ENCODE peak calls at places on chromosomes 7 and 10, in nine cellular contexts. Z, H, O, T, E, J, B, A and M are unnamed samples.

GRCh38 chr10:27558612-27559020 is 54.5 kb downstream of the RAB18 start:
- DNase-seq in Z (no peak), H (peak; percentile 83), O (peak; percentile 89), T (peak; percentile 67), E (peak; percentile 21), J (peak; percentile 75), B (peak; percentile 69), A (no peak), M (peak; percentile 59)

GRCh38 chr10:80405636-80406035 is 2.7 kb upstream of the PRXL2A start:
- DNase-seq in Z (no peak), H (no peak), O (peak; percentile 73), T (no peak), E (no peak), J (peak; percentile 58), B (no peak), A (no peak), M (no peak)

GRCh38 chr10:69439350-69439739 is 11.9 kb upstream of the TSPAN15 start:
- DNase-seq in Z (peak; percentile 75), H (no peak), O (no peak), T (peak; percentile 55), E (no peak), J (no peak), B (peak; percentile 94), A (peak; percentile 85), M (peak; percentile 39)

GRCh38 chr10:38118072-38118807 is 24.1 kb downstream of the ZNF37A start:
- DNase-seq in Z (no peak), H (no peak), O (no peak), T (peak; percentile 64), E (no peak), J (no peak), B (peak; percentile 6), A (no peak), M (no peak)

GRCh38 chr10:128124813-128125403 is 1.3 kb downstream of the MKI67 start:
- DNase-seq in Z (no peak), H (no peak), O (no peak), T (no peak), E (no peak), J (peak; percentile 12), B (peak; percentile 33), A (no peak), M (no peak)

GRCh38 chr7:127504715-127505114 is 80.7 kb downstream of the GCC1 start:
- DNase-seq in Z (no peak), H (peak; percentile 88), O (peak; percentile 23), T (peak; percentile 29), E (peak; percentile 26), J (peak; percentile 57), B (peak; percentile 20), A (no peak), M (peak; percentile 44)

GRCh38 chr7:47950714-47951113 is 2.4 kb upstream of the PKD1L1 start:
- DNase-seq in Z (no peak), H (no peak), O (no peak), T (no peak), E (peak; percentile 60), J (peak; percentile 34), B (peak; percentile 64), A (no peak), M (no peak)

GRCh38 chr7:131365876-131366275 is 38.2 kb downstream of the MKLN1 start:
- DNase-seq in Z (no peak), H (no peak), O (no peak), T (no peak), E (no peak), J (no peak), B (no peak), A (no peak), M (no peak)

GRCh38 chr7:108360058-108360800 is 96.0 kb downstream of the NRCAM start:
- DNase-seq in Z (no peak), H (no peak), O (no peak), T (no peak), E (no peak), J (no peak), B (no peak), A (no peak), M (no peak)

GRCh38 chr7:79403451-79403850 is 50.0 kb downstream of the MAGI2 start:
- DNase-seq in Z (no peak), H (no peak), O (no peak), T (no peak), E (no peak), J (no peak), B (no peak), A (no peak), M (no peak)

GRCh38 chr7:3067193-3067592 is 23.5 kb upstream of the CARD11 start:
- DNase-seq in Z (no peak), H (no peak), O (no peak), T (no peak), E (no peak), J (no peak), B (no peak), A (no peak), M (no peak)

DNA sequence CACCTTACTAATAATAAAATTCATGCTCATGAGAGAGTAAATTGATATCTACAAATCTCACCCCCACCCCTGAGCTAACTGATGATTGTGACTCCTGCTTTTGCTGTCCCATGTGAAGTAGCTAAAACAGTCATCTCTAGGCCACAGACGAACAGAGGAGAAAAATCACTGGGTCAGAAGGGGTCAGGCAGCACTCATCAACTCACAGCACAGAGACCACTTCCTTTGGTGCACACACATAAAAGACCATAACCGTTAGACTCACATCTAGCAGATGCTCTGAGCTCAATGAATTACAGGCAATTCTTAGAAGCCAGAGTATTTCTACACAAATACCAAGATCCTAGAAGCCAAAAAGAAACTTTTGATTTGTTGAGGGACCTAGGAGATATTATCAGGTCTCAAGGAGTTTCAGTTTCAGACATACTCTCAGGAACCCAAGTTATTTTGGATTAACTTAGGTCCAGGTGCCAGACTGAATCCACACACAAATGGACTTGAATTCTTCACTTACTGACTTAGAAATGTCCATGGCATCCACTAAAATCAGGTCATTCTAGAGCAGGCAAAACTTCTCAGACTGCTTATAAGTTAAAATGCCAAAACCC is 65.0 kb upstream of the TES start:
- DNase-seq in Z (no peak), H (no peak), O (no peak), T (no peak), E (no peak), J (no peak), B (no peak), A (no peak), M (no peak)
- H3K4me3 ChIP-seq in Z (no peak overlapping the region), H (no peak overlapping the region), O (no peak overlapping the region), T (no peak overlapping the region), E (no peak overlapping the region), J (no peak overlapping the region), B (no peak overlapping the region), A (no peak overlapping the region), M (no peak overlapping the region)

DNA sequence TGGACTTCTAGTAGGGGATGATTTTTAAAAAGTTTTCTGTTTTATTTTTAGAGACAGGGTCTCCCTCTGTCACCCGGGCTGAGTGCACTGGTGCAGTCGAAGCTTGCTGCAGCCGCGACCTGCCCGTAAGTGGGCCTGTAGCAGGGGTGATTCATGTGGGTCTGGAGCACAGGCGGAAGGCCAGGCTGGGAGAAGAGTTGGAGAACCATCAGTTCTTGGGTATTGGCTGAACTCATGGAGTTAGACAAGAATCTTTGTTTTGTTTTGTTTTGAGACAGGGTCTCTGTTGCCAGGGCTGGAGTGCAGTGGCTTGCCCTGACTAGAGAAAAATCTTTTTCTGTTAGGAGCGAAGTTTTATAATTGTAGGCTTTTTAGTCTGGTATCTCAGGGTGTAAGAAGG is 5.7 kb downstream of the SRRT start:
- DNase-seq in Z (no peak), H (no peak), O (no peak), T (no peak), E (no peak), J (no peak), B (no peak), A (no peak), M (no peak)
- H3K27ac ChIP-seq in Z (no peak overlapping the region), H (no peak overlapping the region), O (no peak overlapping the region), T (no peak overlapping the region), E (no peak overlapping the region), J (no peak overlapping the region), B (no peak overlapping the region), A (no peak overlapping the region), M (no peak overlapping the region)

DNA sequence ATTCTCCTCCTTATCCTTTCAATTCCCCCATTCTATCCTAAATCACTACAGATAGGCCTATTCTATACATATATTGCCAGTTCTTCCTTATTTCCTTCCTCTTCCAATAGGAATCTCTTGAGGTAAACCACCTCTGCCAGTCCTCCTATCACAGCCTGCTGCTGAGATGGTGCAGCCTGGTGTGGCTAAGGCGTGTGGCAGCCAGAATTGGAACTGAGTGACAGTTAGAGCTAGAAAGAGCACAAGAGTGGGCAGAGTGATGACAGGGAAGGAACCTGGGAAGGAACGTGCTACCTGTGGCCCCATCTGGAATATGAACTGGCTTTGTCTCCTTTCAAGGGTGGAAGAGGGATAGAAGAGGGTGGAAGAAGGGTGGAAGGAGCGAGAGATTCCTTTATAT is 187.7 kb downstream of the HECW1 start:
- DNase-seq in Z (no peak), H (no peak), O (no peak), T (no peak), E (no peak), J (no peak), B (no peak), A (no peak), M (no peak)
- H3K4me3 ChIP-seq in Z (no peak overlapping the region), H (no peak overlapping the region), O (no peak overlapping the region), T (no peak overlapping the region), E (no peak overlapping the region), J (no peak overlapping the region), B (no peak overlapping the region), A (no peak overlapping the region), M (no peak overlapping the region)

GRCh38 chr10:133310789-133311188 is 2.1 kb downstream of the ZNF511 start:
- DNase-seq in Z (peak; percentile 47), H (no peak), O (no peak), T (no peak), E (no peak), J (no peak), B (no peak), A (no peak), M (no peak)

GRCh38 chr10:133309111-133309719 is 501 bp downstream of the ZNF511 start:
- DNase-seq in Z (peak; percentile 98), H (peak; percentile 99), O (peak; percentile 93), T (peak; percentile 95), E (peak; percentile 94), J (peak; percentile 90), B (peak; percentile 88), A (peak; percentile 96), M (peak; percentile 89)

GRCh38 chr10:133308431-133309110 is at the start of the genes TUBGCP2 and ZNF511:
- DNase-seq in Z (peak; percentile 97), H (peak; percentile 93), O (peak; percentile 88), T (peak; percentile 87), E (peak; percentile 89), J (peak; percentile 90), B (peak; percentile 72), A (peak; percentile 94), M (peak; percentile 81)

GRCh38 chr10:133310399-133310755 is 1.7 kb downstream of the ZNF511 start:
- DNase-seq in Z (peak; percentile 86), H (no peak), O (no peak), T (no peak), E (no peak), J (no peak), B (no peak), A (no peak), M (no peak)

DNA sequence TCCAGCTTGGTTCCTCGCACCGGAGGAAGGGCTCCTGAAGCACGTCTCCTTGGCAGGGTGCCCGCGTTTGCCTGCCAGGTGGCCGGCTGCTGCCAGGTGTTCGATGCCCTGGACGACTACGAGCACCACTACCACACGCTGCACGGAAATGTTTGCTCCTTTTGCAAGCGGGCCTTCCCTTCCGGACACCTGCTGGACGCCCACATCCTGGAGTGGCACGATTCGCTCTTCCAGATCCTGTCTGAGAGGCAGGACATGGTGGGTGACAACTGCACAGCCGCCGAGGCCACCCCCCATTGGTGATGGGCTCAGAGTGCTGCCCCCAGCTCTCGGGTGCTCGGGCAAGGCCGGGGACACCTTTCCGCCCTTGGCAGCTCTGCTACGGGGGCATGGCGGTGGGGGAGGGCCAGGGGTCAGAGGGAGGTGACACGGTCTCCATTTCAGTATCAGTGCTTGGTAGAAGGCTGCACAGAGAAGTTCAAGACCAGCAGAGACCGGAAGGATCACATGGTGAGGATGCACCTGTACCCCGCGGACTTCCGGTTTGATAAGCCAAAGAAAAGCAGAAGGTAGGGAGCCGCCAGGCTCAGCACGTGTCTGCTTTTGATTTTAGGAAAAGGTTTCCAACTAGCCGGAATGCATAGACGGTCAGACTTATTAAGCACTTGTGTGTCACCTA is 1.1 kb downstream of the ZNF511 start:
- DNase-seq in Z (peak; percentile 90), H (no peak), O (no peak), T (no peak), E (peak; percentile 33), J (no peak), B (peak; percentile 35), A (no peak), M (peak; percentile 44)
- H3K27ac ChIP-seq in Z (peak overlapping the region; percentile 99), H (no peak overlapping the region), O (no peak overlapping the region), T (no peak overlapping the region), E (peak overlapping the region; percentile 100), J (no peak overlapping the region), B (peak overlapping the region; percentile 13), A (peak overlapping the region; percentile 86), M (no peak overlapping the region)